ENCODE peak calls at places on chromosomes 16 and 17, in five cellular contexts. M is progenitor cell of endocrine pancreas; D is activated naive CD8-positive, alpha-beta T cell treated with anti-CD3 and anti-CD28 coated beads for 36 hours; J is IMR-90; W is testis. S is an unnamed sample.

GRCh38 chr16:83849434-83849833 is 41.7 kb downstream of the HSBP1 start:
- DNase-seq in M (no peak), D (no peak), J (no peak), W (no peak), S (no peak)

GRCh38 chr17:53313746-53314145 is 509.0 kb upstream of the KIF2B start:
- DNase-seq in M (no peak), D (no peak), J (no peak), W (no peak), S (no peak)

GRCh38 chr16:3066440-3066748 is 954 bp downstream of the IL32 start:
- DNase-seq in M (no peak), D (no peak), J (no peak), W (no peak), S (no peak)

GRCh38 chr17:50950002-50950877 is 84.1 kb upstream of the TOB1 start:
- DNase-seq in M (peak; percentile 54), D (peak; percentile 57), J (peak; percentile 84), W (peak; percentile 79), S (peak; percentile 92)

GRCh38 chr16:51607202-51607756 is 456.2 kb upstream of the SALL1 start:
- DNase-seq in M (no peak), D (no peak), J (no peak), W (no peak), S (no peak)

GRCh38 chr16:78199325-78200022 is 100.0 kb downstream of the WWOX start:
- DNase-seq in M (no peak), D (no peak), J (no peak), W (no peak), S (no peak)

GRCh38 chr16:63789603-63790002 is 1332.3 kb downstream of the CDH11 start:
- DNase-seq in M (no peak), D (no peak), J (no peak), W (peak; percentile 44), S (no peak)

GRCh38 chr16:52318259-52319008 is 228.5 kb downstream of the TOX3 start:
- DNase-seq in M (no peak), D (no peak), J (no peak), W (no peak), S (no peak)

GRCh38 chr17:79000396-79001189 is 9.0 kb downstream of the CANT1 start:
- DNase-seq in M (no peak), D (no peak), J (no peak), W (peak; percentile 12), S (peak; percentile 43)

GRCh38 chr17:48574523-48575065 is 3.6 kb downstream of the HOXB4 start:
- DNase-seq in M (no peak), D (no peak), J (no peak), W (no peak), S (no peak)

GRCh38 chr17:73592531-73592961 is 51.7 kb downstream of the SDK2 start:
- DNase-seq in M (no peak), D (peak; percentile 29), J (no peak), W (no peak), S (no peak)

GRCh38 chr17:81208651-81209050 is 14.1 kb downstream of the CEP131 start:
- DNase-seq in M (no peak), D (no peak), J (no peak), W (no peak), S (no peak)

GRCh38 chr16:3665508-3665907 is 11.0 kb downstream of the DNASE1 start:
- DNase-seq in M (no peak), D (peak; percentile 32), J (no peak), W (no peak), S (peak; percentile 55)

GRCh38 chr17:50627782-50628601 is 6.7 kb upstream of the ABCC3 start:
- DNase-seq in M (no peak), D (no peak), J (no peak), W (no peak), S (peak; percentile 85)

GRCh38 chr16:61195006-61195405 is 841.2 kb downstream of the CDH8 start:
- DNase-seq in M (no peak), D (no peak), J (no peak), W (no peak), S (no peak)

GRCh38 chr17:27290916-27291598 is 2.9 kb upstream of the WSB1 start:
- DNase-seq in M (no peak), D (no peak), J (no peak), W (no peak), S (no peak)

GRCh38 chr16:17476414-17477259 is 5.9 kb upstream of the XYLT1 start:
- DNase-seq in M (peak; percentile 34), D (peak; percentile 3), J (peak; percentile 74), W (peak; percentile 59), S (peak; percentile 63)

GRCh38 chr17:57201481-57201880 is 54.8 kb upstream of the MSI2 start:
- DNase-seq in M (no peak), D (no peak), J (no peak), W (no peak), S (no peak)

GRCh38 chr16:85334718-85335583 is 222.7 kb upstream of the CIBAR2 start:
- DNase-seq in M (peak; percentile 51), D (peak; percentile 27), J (no peak), W (no peak), S (peak; percentile 87)

GRCh38 chr16:77332792-77333191 is 102.0 kb downstream of the ADAMTS18 start:
- DNase-seq in M (no peak), D (no peak), J (no peak), W (no peak), S (no peak)

GRCh38 chr16:23215435-23215834 is 32.9 kb downstream of the SCNN1G start:
- DNase-seq in M (no peak), D (no peak), J (no peak), W (no peak), S (no peak)

GRCh38 chr17:76535788-76536510 is 1.6 kb downstream of the CYGB start:
- DNase-seq in M (no peak), D (no peak), J (no peak), W (no peak), S (peak; percentile 27)

GRCh38 chr16:1149101-1149636 is 3.7 kb upstream of the CACNA1H start:
- DNase-seq in M (no peak), D (no peak), J (no peak), W (no peak), S (no peak)

S was measured in H7.